ENCODE peak calls at places on chromosome 14, in four cellular contexts. G is transverse colon, O is substantia nigra, L is left lung. S is an unnamed sample.
A peak's percentile ranks its signal among the peaks of the same experiment; 100 is the strongest.

GRCh38 chr14:96567289-96567899 is 65.2 kb downstream of the PAPOLA start:
- DNase-seq in L (no peak), G (no peak), O (no peak), S (peak; percentile 23)

GRCh38 chr14:32201196-32201815 is 539 bp upstream of the RNU6-7 start:
- DNase-seq in L (peak; percentile 94), G (peak; percentile 94), O (peak; percentile 80), S (peak; percentile 61)

GRCh38 chr14:35879654-35880249 is 53.6 kb downstream of the BRMS1L start:
- DNase-seq in L (no peak), O (no peak), G (no peak), S (peak; percentile 6)

GRCh38 chr14:66401447-66402095 is 84.6 kb upstream of the CCDC196 start:
- DNase-seq in G (no peak), L (no peak), O (no peak), S (no peak)

GRCh38 chr14:100748944-100749343 is 22.3 kb downstream of the DLK1 start:
- DNase-seq in G (no peak), L (no peak), O (no peak), S (no peak)

GRCh38 chr14:102234331-102235264 is 70.4 kb downstream of the MOK start:
- DNase-seq in G (no peak), L (no peak), O (no peak), S (no peak)

GRCh38 chr14:38297681-38298080 is 41.8 kb upstream of the CLEC14A start:
- DNase-seq in L (no peak), O (no peak), G (no peak), S (no peak)

GRCh38 chr14:74574706-74575105 is 37.3 kb downstream of the LTBP2 start:
- DNase-seq in O (no peak), G (no peak), L (no peak), S (no peak)

GRCh38 chr14:22289570-22289969 is 299.5 kb downstream of the DAD1 start:
- DNase-seq in L (no peak), G (no peak), O (no peak), S (no peak)

GRCh38 chr14:92215579-92215978 is 93.8 kb downstream of the CPSF2 start:
- DNase-seq in G (no peak), L (no peak), O (no peak), S (no peak)

GRCh38 chr14:33239465-33239864 is 300.8 kb downstream of the NPAS3 start:
- DNase-seq in L (no peak), G (no peak), O (no peak), S (no peak)

GRCh38 chr14:80364274-80364673 is 153.0 kb upstream of the DIO2 start:
- DNase-seq in G (no peak), O (no peak), L (no peak), S (no peak)

GRCh38 chr14:101962503-101962874 is 1.9 kb upstream of the DYNC1H1 start:
- DNase-seq in G (peak; percentile 64), L (no peak), O (peak; percentile 16), S (no peak)

GRCh38 chr14:41476526-41476925 is 130.2 kb upstream of the LRFN5 start:
- DNase-seq in O (no peak), G (no peak), L (no peak), S (no peak)

GRCh38 chr14:93926209-93926872 is 803 bp upstream of the FAM181A start:
- DNase-seq in L (no peak), O (peak; percentile 67), G (no peak), S (no peak)

GRCh38 chr14:20002319-20002718 is 356 bp downstream of the OR4Q2 start:
- DNase-seq in G (no peak), O (no peak), L (no peak), S (no peak)

GRCh38 chr14:45664668-45665356 is 411.8 kb upstream of the MIS18BP1 start:
- DNase-seq in G (no peak), L (peak; percentile 8), O (no peak), S (no peak)

GRCh38 chr14:22472935-22473854 is 115.8 kb downstream of the DAD1 start:
- DNase-seq in O (peak; percentile 31), L (no peak), G (peak; percentile 56), S (no peak)

GRCh38 chr14:77037886-77038511 is 9.5 kb upstream of the IRF2BPL start:
- DNase-seq in G (peak; percentile 37), L (peak; percentile 81), O (no peak), S (no peak)

GRCh38 chr14:77039285-77040058 is 11.0 kb upstream of the IRF2BPL start:
- DNase-seq in G (peak; percentile 39), L (no peak), O (no peak), S (no peak)

GRCh38 chr14:104315625-104316024 is 177.2 kb downstream of the KIF26A start:
- DNase-seq in O (no peak), G (no peak), L (no peak), S (no peak)

GRCh38 chr14:72917420-72917819 is 8.8 kb upstream of the DCAF4 start:
- DNase-seq in O (no peak), L (no peak), G (no peak), S (no peak)

GRCh38 chr14:94717808-94718207 is 52.1 kb downstream of the GSC start:
- DNase-seq in G (no peak), O (no peak), L (no peak), S (no peak)

GRCh38 chr14:104665663-104666522 is 23.5 kb upstream of the INF2 start:
- DNase-seq in L (no peak), G (peak; percentile 75), O (peak; percentile 96), S (peak; percentile 59)

GRCh38 chr14:48842785-48843184 is 743.4 kb downstream of the RPS29 start:
- DNase-seq in O (no peak), L (no peak), G (no peak), S (no peak)

GRCh38 chr14:70655110-70655826 is 13.6 kb downstream of the TTC9 start:
- DNase-seq in O (no peak), G (peak; percentile 68), L (no peak), S (peak; percentile 86)

GRCh38 chr14:65594153-65594881 is 181.8 kb downstream of the FUT8 start:
- DNase-seq in L (peak; percentile 82), O (no peak), G (peak; percentile 62), S (no peak)

GRCh38 chr14:49966304-49966809 is 73.5 kb downstream of the ARF6 start:
- DNase-seq in L (no peak), O (no peak), G (peak; percentile 76), S (no peak)

GRCh38 chr14:37122919-37123639 is 49.3 kb downstream of the SLC25A21 start:
- DNase-seq in L (no peak), G (no peak), O (no peak), S (no peak)
- H3K27ac ChIP-seq in L (peak overlapping the region; percentile 9), G (no peak overlapping the region), O (no peak overlapping the region), S (no peak overlapping the region)

DNA sequence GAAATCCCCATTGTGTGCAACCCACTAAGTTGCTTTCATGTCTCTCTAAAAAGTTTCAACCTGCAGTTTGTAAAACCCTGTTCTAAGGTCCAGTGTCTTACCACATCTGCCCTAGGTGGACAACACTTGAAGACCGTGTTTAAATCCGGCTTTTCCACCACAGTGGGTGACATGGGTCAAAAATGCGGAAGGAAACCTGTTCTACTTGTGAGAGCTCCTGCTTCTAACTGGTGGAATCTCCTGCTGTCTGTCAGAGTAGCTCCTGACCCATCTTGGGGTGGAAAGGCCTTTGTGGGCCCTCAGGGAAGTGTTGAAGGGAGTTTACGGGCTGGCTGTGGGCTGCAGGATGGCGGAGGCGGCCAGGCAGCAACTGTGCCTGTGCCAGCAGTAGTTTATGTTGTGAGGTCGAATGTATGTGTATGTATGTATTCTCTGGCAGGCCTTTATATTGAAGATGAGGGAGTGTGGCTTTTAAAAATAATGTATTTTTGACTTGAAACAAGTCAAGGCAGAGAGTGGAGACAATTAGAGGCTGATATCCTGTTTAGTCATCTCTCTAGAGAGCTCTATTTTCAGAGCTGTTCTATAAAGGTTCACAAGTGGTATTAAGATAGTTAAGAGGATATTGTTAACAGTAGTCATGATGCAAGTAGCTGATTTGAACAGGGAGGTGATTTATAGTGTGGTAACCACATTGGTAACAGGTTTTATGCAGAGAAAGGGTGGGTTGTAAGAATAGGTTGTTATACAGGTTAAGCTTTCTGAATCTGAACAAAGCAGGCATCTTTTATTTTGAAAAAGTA is 67.0 kb downstream of the PRKCH start:
- DNase-seq in O (no peak), L (no peak), G (no peak), S (peak; percentile 65)
- H3K27ac ChIP-seq in O (no peak overlapping the region), L (peak overlapping the region; percentile 39), G (peak overlapping the region; percentile 28), S (peak overlapping the region; percentile 65)

GRCh38 chr14:52944267-52944666 is 6.6 kb downstream of the FERMT2 start:
- DNase-seq in G (no peak), O (no peak), L (no peak), S (no peak)
- H3K27ac ChIP-seq in G (no peak overlapping the region), O (no peak overlapping the region), L (no peak overlapping the region), S (no peak overlapping the region)

GRCh38 chr14:58626441-58626840 is 11.3 kb upstream of the DACT1 start:
- DNase-seq in L (no peak), O (no peak), G (no peak), S (no peak)
- H3K27ac ChIP-seq in L (no peak overlapping the region), O (no peak overlapping the region), G (no peak overlapping the region), S (no peak overlapping the region)